ENCODE peak calls at places on chromosomes 5 and 9, in nine cellular contexts. S is tibial nerve; X is H1; O is WERI-Rb-1; E is mesendoderm; I is breast epithelium; V is CD8-positive, alpha-beta memory T cell; N is HepG2; L is NB4. Q is an unnamed sample.
A peak's percentile ranks its signal among the peaks of the same experiment; 100 is the strongest.

GRCh38 chr5:1101991-1102713 is 9.7 kb downstream of the SLC12A7 start:
- DNase-seq in V (no peak), X (no peak), S (no peak), L (no peak), N (no peak), E (peak; percentile 94), O (peak; percentile 93), I (no peak), Q (no peak)

GRCh38 chr9:101462558-101462957 is 27.0 kb upstream of the ALDOB start:
- DNase-seq in V (no peak), L (no peak), X (peak; percentile 23), S (no peak), E (peak; percentile 79), N (no peak), I (no peak), O (no peak), Q (no peak)

GRCh38 chr9:135505406-135506187 is 5.1 kb downstream of the MRPS2 start:
- DNase-seq in L (no peak), I (no peak), X (no peak), V (no peak), E (no peak), N (no peak), O (no peak), S (no peak), Q (no peak)

GRCh38 chr5:42513246-42513645 is 90.0 kb downstream of the GHR start:
- DNase-seq in X (no peak), S (no peak), I (no peak), N (no peak), O (no peak), E (peak; percentile 78), V (no peak), L (no peak), Q (no peak)

GRCh38 chr5:455806-456205 is 12.8 kb downstream of the EXOC3 start:
- DNase-seq in I (no peak), S (no peak), E (no peak), X (no peak), L (no peak), V (no peak), N (no peak), O (peak; percentile 1), Q (no peak)

GRCh38 chr5:137888875-137889759 is at the start of gene PKD2L2:
- DNase-seq in O (peak; percentile 85), S (peak; percentile 49), E (peak; percentile 81), X (peak; percentile 1), I (peak; percentile 72), N (no peak), L (peak; percentile 94), V (peak; percentile 78), Q (no peak)

GRCh38 chr5:153753645-153754432 is 263.4 kb downstream of the GRIA1 start:
- DNase-seq in O (no peak), N (no peak), X (no peak), L (no peak), E (peak; percentile 72), V (no peak), S (no peak), I (no peak), Q (no peak)

GRCh38 chr9:130352081-130352480 is 86.5 kb downstream of the HMCN2 start:
- DNase-seq in V (no peak), E (no peak), O (no peak), I (no peak), S (no peak), L (no peak), N (no peak), X (no peak), Q (no peak)

GRCh38 chr5:163861670-163862069 is 356.3 kb downstream of the MAT2B start:
- DNase-seq in X (no peak), I (no peak), N (no peak), E (no peak), V (no peak), L (no peak), S (no peak), O (no peak), Q (no peak)

GRCh38 chr5:141882594-141883183 is 4.5 kb upstream of the PCDH1 start:
- DNase-seq in L (no peak), O (no peak), N (peak; percentile 15), S (no peak), V (no peak), E (peak; percentile 90), I (no peak), X (no peak), Q (no peak)

GRCh38 chr5:96871022-96871388 is 5.3 kb upstream of the ERAP2 start:
- DNase-seq in I (no peak), E (no peak), S (no peak), V (no peak), L (no peak), N (no peak), X (no peak), O (no peak), Q (no peak)

GRCh38 chr5:74895906-74896305 is 29.7 kb upstream of the FAM169A start:
- DNase-seq in S (peak; percentile 40), O (no peak), N (no peak), L (no peak), X (no peak), E (no peak), I (no peak), V (no peak), Q (peak; percentile 91)

GRCh38 chr5:19035816-19036215 is 952.2 kb downstream of the CDH18 start:
- DNase-seq in I (no peak), L (no peak), S (no peak), N (no peak), E (peak; percentile 41), V (no peak), O (no peak), X (no peak), Q (no peak)

GRCh38 chr9:111036068-111036789 is 2.0 kb downstream of the LPAR1 start:
- DNase-seq in X (no peak), O (no peak), V (no peak), L (no peak), N (no peak), E (peak; percentile 94), S (peak; percentile 73), I (peak; percentile 59), Q (no peak)
- H3K4me3 ChIP-seq in X (peak overlapping the region; percentile 66), O (no peak overlapping the region), V (no peak overlapping the region), L (no peak overlapping the region), N (no peak overlapping the region), E (no peak overlapping the region), S (peak overlapping the region; percentile 71), I (peak overlapping the region; percentile 92), Q (no peak overlapping the region)

GRCh38 chr5:171521219-171521633 is 101.8 kb downstream of the FGF18 start:
- DNase-seq in N (no peak), I (no peak), O (no peak), E (peak; percentile 88), S (no peak), V (no peak), L (no peak), X (no peak), Q (no peak)
- H3K4me3 ChIP-seq in N (no peak overlapping the region), I (no peak overlapping the region), O (no peak overlapping the region), E (no peak overlapping the region), S (no peak overlapping the region), V (no peak overlapping the region), L (no peak overlapping the region), X (no peak overlapping the region), Q (no peak overlapping the region)

GRCh38 chr5:119355244-119355635 is 579 bp upstream of the TNFAIP8 start:
- DNase-seq in N (peak; percentile 43), S (no peak), V (no peak), E (peak; percentile 88), O (no peak), L (peak; percentile 72), I (no peak), X (peak; percentile 21), Q (no peak)

GRCh38 chr5:119355636-119356383 is at the start of gene TNFAIP8:
- DNase-seq in L (peak; percentile 76), O (no peak), E (peak; percentile 77), I (peak; percentile 53), V (no peak), X (peak; percentile 17), N (peak; percentile 5), S (peak; percentile 43), Q (no peak)

GRCh38 chr5:119354522-119355243 is 1.1 kb upstream of the TNFAIP8 start:
- DNase-seq in E (no peak), V (no peak), I (no peak), O (no peak), L (no peak), S (no peak), N (no peak), X (no peak), Q (no peak)

GRCh38 chr5:119353213-119353612 is 2.6 kb upstream of the TNFAIP8 start:
- DNase-seq in L (peak; percentile 51), S (no peak), V (no peak), I (no peak), N (no peak), X (no peak), E (peak; percentile 47), O (no peak), Q (no peak)

DNA sequence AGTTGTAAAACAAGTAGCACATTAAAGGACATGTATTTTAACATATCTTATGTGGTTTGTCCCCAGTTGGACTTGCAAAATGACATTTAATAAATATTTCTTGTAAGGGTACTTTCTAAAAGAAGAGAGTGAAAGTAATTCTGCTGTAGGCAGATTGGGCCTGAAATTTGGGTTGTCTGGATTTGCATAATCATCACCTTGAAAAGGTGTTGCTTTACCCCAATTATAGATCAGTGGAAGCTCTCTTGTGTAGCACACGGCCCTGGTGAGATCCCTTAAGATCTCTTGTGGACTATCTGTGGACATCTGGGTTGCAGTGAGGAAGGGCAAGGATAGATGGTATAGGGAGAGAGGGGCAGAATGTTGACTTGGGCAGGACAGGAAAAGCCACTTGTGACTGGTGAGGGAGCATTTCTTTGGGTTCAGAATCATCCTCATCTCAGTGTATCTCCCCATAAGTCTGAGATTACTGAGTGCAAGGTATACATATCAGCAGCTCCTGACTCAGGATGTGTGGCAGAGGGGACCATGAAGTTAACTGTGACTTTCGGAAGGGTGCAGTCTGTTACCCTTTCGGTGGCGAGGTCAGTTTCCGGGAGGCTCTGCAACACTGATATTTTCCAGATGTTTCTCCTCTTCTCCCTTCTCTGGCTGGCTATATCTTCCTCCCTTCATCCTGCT is 2.0 kb upstream of the TNFAIP8 start:
- DNase-seq in V (no peak), X (no peak), L (no peak), E (no peak), O (no peak), S (no peak), I (no peak), N (no peak), Q (no peak)
- H3K4me3 ChIP-seq in V (peak overlapping the region; percentile 50), X (no peak overlapping the region), L (no peak overlapping the region), E (no peak overlapping the region), O (no peak overlapping the region), S (no peak overlapping the region), I (no peak overlapping the region), N (no peak overlapping the region), Q (no peak overlapping the region)

DNA sequence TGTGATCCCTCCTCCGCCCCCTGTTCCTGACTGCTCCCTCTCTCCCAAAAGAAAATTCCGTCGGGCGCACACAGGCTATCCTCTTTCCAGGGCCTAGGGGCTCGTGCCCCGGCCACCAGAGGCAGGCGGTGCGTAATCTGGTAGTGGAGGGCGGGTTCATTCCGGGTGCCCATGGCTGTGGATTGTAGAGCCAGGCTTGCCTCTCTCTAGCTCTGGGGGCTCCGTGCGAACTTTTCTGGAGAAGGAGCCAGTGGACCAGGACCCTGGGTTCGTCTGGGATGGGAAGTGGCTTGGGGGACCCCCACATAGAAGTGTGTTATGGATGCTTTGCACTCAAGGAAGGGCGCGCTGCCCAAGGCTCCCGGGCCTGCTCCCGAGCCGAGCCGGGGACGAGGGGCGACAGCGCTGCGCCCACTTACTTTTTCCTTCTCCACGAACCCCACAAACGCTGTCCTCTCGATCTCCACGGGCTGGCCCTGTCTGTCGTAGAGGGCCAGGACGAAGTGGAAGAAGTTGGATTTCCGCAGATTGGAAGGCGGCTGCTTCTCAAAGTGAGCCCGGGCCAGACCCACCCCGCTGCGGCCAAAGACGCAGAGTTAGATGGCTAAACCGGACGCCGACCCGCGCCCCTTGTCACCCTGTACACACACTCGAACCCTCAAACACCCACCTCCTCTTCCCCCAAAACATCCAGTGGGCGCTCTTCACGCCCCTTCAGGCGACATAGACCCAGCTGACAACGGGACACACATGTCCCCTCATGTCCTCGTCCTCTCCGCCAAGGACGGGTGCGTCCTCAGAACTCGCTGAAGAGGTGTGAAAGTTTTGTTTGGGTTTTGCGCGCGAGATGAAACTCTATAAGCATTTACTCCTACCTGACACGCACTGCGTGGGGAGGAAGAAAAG is 2.9 kb downstream of the EBF1 start:
- DNase-seq in N (no peak), O (no peak), X (no peak), V (no peak), I (no peak), E (peak; percentile 47), L (no peak), S (no peak), Q (no peak)
- H3K4me3 ChIP-seq in N (no peak overlapping the region), O (no peak overlapping the region), X (peak overlapping the region; percentile 5), V (peak overlapping the region; percentile 14), I (peak overlapping the region; percentile 67), E (no peak overlapping the region), L (no peak overlapping the region), S (peak overlapping the region; percentile 55), Q (no peak overlapping the region)

Q was measured in LNCaP clone FGC.